ENCODE peak calls at places on chromosomes 7 and 10, in nine cellular contexts. One of them, this sample, is unnamed.

GRCh38 chr10:10869592-10869991 is 148.1 kb upstream of the CELF2 start:
- DNase-seq in neural progenitor cell: no peak
- DNase-seq in astrocyte: peak
- DNase-seq in H9: no peak
- DNase-seq in trophoblast cell: no peak
- DNase-seq in GM23248: peak
- DNase-seq in fibroblast of lung: peak
- DNase-seq in mesendoderm: peak
- DNase-seq in IMR-90: peak
- DNase-seq in this sample: no peak

GRCh38 chr10:64648915-64649314 is 1127.7 kb downstream of the REEP3 start:
- DNase-seq in trophoblast cell: peak
- DNase-seq in GM23248: no peak
- DNase-seq in fibroblast of lung: no peak
- DNase-seq in astrocyte: no peak
- DNase-seq in IMR-90: no peak
- DNase-seq in H9: peak
- DNase-seq in neural progenitor cell: peak
- DNase-seq in mesendoderm: peak
- DNase-seq in this sample: peak

GRCh38 chr7:130879191-130879590 is 145.2 kb upstream of the KLF14 start:
- DNase-seq in trophoblast cell: peak
- DNase-seq in GM23248: peak
- DNase-seq in astrocyte: no peak
- DNase-seq in mesendoderm: no peak
- DNase-seq in fibroblast of lung: no peak
- DNase-seq in IMR-90: peak
- DNase-seq in H9: no peak
- DNase-seq in neural progenitor cell: no peak
- DNase-seq in this sample: no peak

GRCh38 chr7:156065400-156065799 is 253.1 kb upstream of the SHH start:
- DNase-seq in astrocyte: no peak
- DNase-seq in trophoblast cell: no peak
- DNase-seq in GM23248: no peak
- DNase-seq in neural progenitor cell: no peak
- DNase-seq in H9: no peak
- DNase-seq in fibroblast of lung: no peak
- DNase-seq in mesendoderm: no peak
- DNase-seq in IMR-90: no peak
- DNase-seq in this sample: no peak

GRCh38 chr7:3156508-3156907 is 112.8 kb upstream of the CARD11 start:
- DNase-seq in astrocyte: no peak
- DNase-seq in IMR-90: no peak
- DNase-seq in neural progenitor cell: no peak
- DNase-seq in trophoblast cell: no peak
- DNase-seq in GM23248: no peak
- DNase-seq in mesendoderm: no peak
- DNase-seq in fibroblast of lung: no peak
- DNase-seq in H9: no peak
- DNase-seq in this sample: no peak

GRCh38 chr10:15311249-15311884 is 59.7 kb downstream of the FAM171A1 start:
- DNase-seq in IMR-90: no peak
- DNase-seq in trophoblast cell: no peak
- DNase-seq in neural progenitor cell: no peak
- DNase-seq in astrocyte: no peak
- DNase-seq in fibroblast of lung: no peak
- DNase-seq in mesendoderm: no peak
- DNase-seq in GM23248: no peak
- DNase-seq in H9: no peak
- DNase-seq in this sample: no peak

GRCh38 chr7:50471970-50472369 is 21.8 kb upstream of the FIGNL1 start:
- DNase-seq in astrocyte: no peak
- DNase-seq in GM23248: no peak
- DNase-seq in IMR-90: no peak
- DNase-seq in fibroblast of lung: no peak
- DNase-seq in mesendoderm: no peak
- DNase-seq in H9: no peak
- DNase-seq in trophoblast cell: no peak
- DNase-seq in neural progenitor cell: no peak
- DNase-seq in this sample: no peak

GRCh38 chr7:102264367-102264891 is 22.2 kb upstream of the SH2B2 start:
- DNase-seq in trophoblast cell: peak
- DNase-seq in fibroblast of lung: peak
- DNase-seq in H9: no peak
- DNase-seq in mesendoderm: peak
- DNase-seq in IMR-90: peak
- DNase-seq in neural progenitor cell: no peak
- DNase-seq in GM23248: no peak
- DNase-seq in astrocyte: no peak
- DNase-seq in this sample: no peak

GRCh38 chr7:42832672-42833071 is 79.2 kb downstream of the C7orf25 start:
- DNase-seq in fibroblast of lung: no peak
- DNase-seq in astrocyte: no peak
- DNase-seq in trophoblast cell: no peak
- DNase-seq in mesendoderm: no peak
- DNase-seq in neural progenitor cell: no peak
- DNase-seq in IMR-90: no peak
- DNase-seq in H9: no peak
- DNase-seq in GM23248: no peak
- DNase-seq in this sample: no peak

GRCh38 chr7:17056491-17057142 is 174.8 kb upstream of the AGR3 start:
- DNase-seq in astrocyte: peak
- DNase-seq in IMR-90: peak
- DNase-seq in trophoblast cell: peak
- DNase-seq in GM23248: peak
- DNase-seq in fibroblast of lung: peak
- DNase-seq in H9: no peak
- DNase-seq in neural progenitor cell: no peak
- DNase-seq in mesendoderm: no peak
- DNase-seq in this sample: no peak

GRCh38 chr10:1526427-1527055 is 210.8 kb downstream of the ADARB2 start:
- DNase-seq in astrocyte: no peak
- DNase-seq in IMR-90: no peak
- DNase-seq in GM23248: no peak
- DNase-seq in fibroblast of lung: no peak
- DNase-seq in neural progenitor cell: no peak
- DNase-seq in trophoblast cell: no peak
- DNase-seq in mesendoderm: peak
- DNase-seq in H9: no peak
- DNase-seq in this sample: no peak

GRCh38 chr7:4270268-4270667 is 411.8 kb upstream of the FOXK1 start:
- DNase-seq in trophoblast cell: no peak
- DNase-seq in IMR-90: no peak
- DNase-seq in fibroblast of lung: no peak
- DNase-seq in neural progenitor cell: no peak
- DNase-seq in H9: no peak
- DNase-seq in GM23248: no peak
- DNase-seq in mesendoderm: no peak
- DNase-seq in astrocyte: no peak
- DNase-seq in this sample: peak

GRCh38 chr10:11846542-11846941 is 23.4 kb downstream of the PROSER2 start:
- DNase-seq in mesendoderm: no peak
- DNase-seq in neural progenitor cell: no peak
- DNase-seq in astrocyte: no peak
- DNase-seq in IMR-90: peak
- DNase-seq in trophoblast cell: no peak
- DNase-seq in H9: no peak
- DNase-seq in fibroblast of lung: no peak
- DNase-seq in GM23248: no peak
- DNase-seq in this sample: no peak

DNA sequence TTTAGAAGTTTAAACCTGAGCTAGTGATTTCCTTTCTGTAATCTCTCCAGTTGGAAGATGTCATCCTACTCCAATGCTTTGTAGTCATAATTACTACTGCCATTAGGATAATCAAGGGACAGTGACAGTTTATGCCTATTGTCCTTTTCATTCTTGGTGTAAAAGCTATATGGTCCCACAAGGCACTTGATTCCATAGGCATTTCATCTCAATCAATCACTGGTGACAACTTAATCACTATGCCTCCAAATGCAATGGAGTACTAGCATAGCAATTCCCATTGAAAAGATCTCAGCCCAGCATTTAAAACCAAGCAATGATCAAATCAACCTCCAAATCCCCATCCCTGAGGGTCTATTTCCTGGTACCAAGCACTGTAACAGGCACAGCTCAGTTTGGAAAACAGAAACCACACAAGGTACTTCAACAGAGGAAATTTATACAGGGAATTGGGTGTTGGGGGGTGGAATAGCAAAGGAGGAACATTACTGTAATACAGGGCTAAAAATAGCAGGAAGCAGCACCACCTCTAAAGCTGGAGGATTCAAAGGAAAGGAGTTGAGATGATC is 51.0 kb downstream of the FHIP2A start:
- DNase-seq in GM23248: no peak
- DNase-seq in trophoblast cell: no peak
- DNase-seq in IMR-90: no peak
- DNase-seq in H9: no peak
- DNase-seq in astrocyte: no peak
- DNase-seq in mesendoderm: no peak
- DNase-seq in fibroblast of lung: no peak
- DNase-seq in neural progenitor cell: no peak
- DNase-seq in this sample: no peak
- H3K9ac ChIP-seq in GM23248: no peak
- H3K9ac ChIP-seq in trophoblast cell: no peak
- H3K9ac ChIP-seq in IMR-90: no peak
- H3K9ac ChIP-seq in H9: no peak
- H3K9ac ChIP-seq in astrocyte: no peak
- H3K9ac ChIP-seq in mesendoderm: no peak
- H3K9ac ChIP-seq in fibroblast of lung: no peak
- H3K9ac ChIP-seq in neural progenitor cell: no peak
- H3K9ac ChIP-seq in this sample: no peak

GRCh38 chr7:76062254-76062653 is 14.3 kb downstream of the MDH2 start:
- DNase-seq in astrocyte: no peak
- DNase-seq in GM23248: no peak
- DNase-seq in H9: no peak
- DNase-seq in trophoblast cell: no peak
- DNase-seq in IMR-90: no peak
- DNase-seq in neural progenitor cell: no peak
- DNase-seq in mesendoderm: no peak
- DNase-seq in fibroblast of lung: no peak
- DNase-seq in this sample: no peak
- H3K9ac ChIP-seq in astrocyte: no peak
- H3K9ac ChIP-seq in GM23248: no peak
- H3K9ac ChIP-seq in H9: no peak
- H3K9ac ChIP-seq in trophoblast cell: no peak
- H3K9ac ChIP-seq in IMR-90: no peak
- H3K9ac ChIP-seq in neural progenitor cell: no peak
- H3K9ac ChIP-seq in mesendoderm: no peak
- H3K9ac ChIP-seq in fibroblast of lung: no peak
- H3K9ac ChIP-seq in this sample: no peak

GRCh38 chr7:15462721-15463389 is 99.0 kb downstream of the AGMO start:
- DNase-seq in fibroblast of lung: peak
- DNase-seq in trophoblast cell: no peak
- DNase-seq in neural progenitor cell: no peak
- DNase-seq in GM23248: peak
- DNase-seq in astrocyte: peak
- DNase-seq in H9: no peak
- DNase-seq in mesendoderm: no peak
- DNase-seq in IMR-90: peak
- DNase-seq in this sample: no peak

GRCh38 chr7:15461576-15461975 is 100.2 kb downstream of the AGMO start:
- DNase-seq in GM23248: peak
- DNase-seq in H9: no peak
- DNase-seq in fibroblast of lung: peak
- DNase-seq in neural progenitor cell: no peak
- DNase-seq in astrocyte: peak
- DNase-seq in trophoblast cell: no peak
- DNase-seq in mesendoderm: peak
- DNase-seq in IMR-90: peak
- DNase-seq in this sample: no peak

GRCh38 chr7:15459018-15459621 is 102.7 kb downstream of the AGMO start:
- DNase-seq in IMR-90: no peak
- DNase-seq in GM23248: peak
- DNase-seq in H9: no peak
- DNase-seq in neural progenitor cell: no peak
- DNase-seq in trophoblast cell: no peak
- DNase-seq in mesendoderm: peak
- DNase-seq in astrocyte: no peak
- DNase-seq in fibroblast of lung: no peak
- DNase-seq in this sample: no peak

GRCh38 chr7:15464762-15465144 is 97.1 kb downstream of the AGMO start:
- DNase-seq in GM23248: peak
- DNase-seq in trophoblast cell: no peak
- DNase-seq in H9: no peak
- DNase-seq in astrocyte: no peak
- DNase-seq in neural progenitor cell: no peak
- DNase-seq in IMR-90: no peak
- DNase-seq in mesendoderm: no peak
- DNase-seq in fibroblast of lung: no peak
- DNase-seq in this sample: no peak

DNA sequence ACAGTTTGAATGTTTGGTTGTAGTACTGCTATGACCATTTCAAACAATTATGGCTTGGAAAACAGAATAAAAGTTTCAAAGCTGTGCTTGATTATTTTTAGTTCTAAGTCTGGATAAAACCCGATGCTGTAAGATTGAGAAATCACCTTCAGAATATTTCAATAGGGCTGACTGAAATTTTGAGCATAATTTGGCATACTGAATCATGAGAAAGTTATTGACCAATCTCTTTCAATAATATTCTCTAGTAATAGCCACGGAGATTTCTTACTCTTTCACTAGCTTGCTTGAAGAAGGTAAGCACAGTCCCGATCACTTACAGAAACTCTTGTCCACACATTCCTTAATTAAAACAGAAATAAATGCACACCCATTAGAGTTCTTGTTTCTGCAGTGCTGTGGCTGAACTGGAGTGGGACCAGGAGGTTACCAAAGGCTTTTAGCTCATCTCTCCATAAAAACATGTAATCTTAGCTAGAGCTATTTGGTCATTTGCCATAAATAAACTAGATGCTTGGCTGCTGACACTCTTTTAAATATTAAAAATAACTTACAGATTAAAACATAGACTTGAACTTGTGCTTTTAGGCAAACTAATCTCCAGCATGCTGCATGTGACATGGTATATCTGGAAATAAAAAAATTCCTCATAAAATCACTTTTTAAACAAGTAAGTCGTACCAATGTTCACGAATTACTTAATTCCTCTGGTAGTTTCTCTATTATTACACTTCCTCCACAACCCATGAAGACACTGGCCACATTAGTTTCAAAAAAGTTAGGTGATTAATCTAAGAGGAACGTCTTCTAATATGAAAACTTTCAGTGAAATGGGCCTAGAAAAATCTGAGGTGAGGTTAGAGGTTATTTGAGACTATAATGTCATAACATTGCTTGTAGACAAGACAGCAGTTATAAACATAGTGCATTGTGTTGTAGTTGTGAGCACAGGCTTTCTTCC is 97.7 kb downstream of the AGMO start:
- DNase-seq in neural progenitor cell: no peak
- DNase-seq in IMR-90: peak
- DNase-seq in mesendoderm: no peak
- DNase-seq in GM23248: peak
- DNase-seq in H9: no peak
- DNase-seq in fibroblast of lung: no peak
- DNase-seq in astrocyte: no peak
- DNase-seq in trophoblast cell: no peak
- DNase-seq in this sample: no peak
- H3K9ac ChIP-seq in neural progenitor cell: no peak
- H3K9ac ChIP-seq in IMR-90: no peak
- H3K9ac ChIP-seq in mesendoderm: no peak
- H3K9ac ChIP-seq in GM23248: peak
- H3K9ac ChIP-seq in H9: no peak
- H3K9ac ChIP-seq in fibroblast of lung: no peak
- H3K9ac ChIP-seq in astrocyte: no peak
- H3K9ac ChIP-seq in trophoblast cell: no peak
- H3K9ac ChIP-seq in this sample: no peak

GRCh38 chr7:589781-590575 is 70.3 kb upstream of the PDGFA start:
- DNase-seq in neural progenitor cell: no peak
- DNase-seq in mesendoderm: no peak
- DNase-seq in H9: no peak
- DNase-seq in fibroblast of lung: no peak
- DNase-seq in GM23248: no peak
- DNase-seq in astrocyte: no peak
- DNase-seq in IMR-90: no peak
- DNase-seq in trophoblast cell: peak
- DNase-seq in this sample: no peak
- H3K9ac ChIP-seq in neural progenitor cell: no peak
- H3K9ac ChIP-seq in mesendoderm: no peak
- H3K9ac ChIP-seq in H9: no peak
- H3K9ac ChIP-seq in fibroblast of lung: no peak
- H3K9ac ChIP-seq in GM23248: no peak
- H3K9ac ChIP-seq in astrocyte: no peak
- H3K9ac ChIP-seq in IMR-90: no peak
- H3K9ac ChIP-seq in trophoblast cell: no peak
- H3K9ac ChIP-seq in this sample: no peak